ENCODE peak calls at places on chromosomes 16 and 17, in ten cellular contexts. Q is GM23248; N is GM03348; E is astrocyte of the cerebellum; F is substantia nigra; Z is stimulated activated CD8-positive, alpha-beta memory T cell treated with anti-CD3 and anti-CD28 coated beads, Interleukin-4, amount 100 ng/mL, for 24 hours; Y is HT-29; V is LoVo; U is amygdala; L is T-helper 2 cell. H is an unnamed sample.

GRCh38 chr17:21573961-21574610 is 118.2 kb upstream of the KCNJ18 start:
- DNase-seq in Z (no peak), N (peak; percentile 62), E (peak; percentile 4), U (peak; percentile 12), Q (peak; percentile 93), F (peak; percentile 50), Y (no peak), V (no peak), L (no peak), H (no peak)

GRCh38 chr16:22670551-22670970 is 143.4 kb upstream of the HS3ST2 start:
- DNase-seq in Y (peak; percentile 50), F (no peak), V (no peak), Q (no peak), L (no peak), Z (no peak), N (peak; percentile 63), E (no peak), U (no peak), H (peak; percentile 21)

GRCh38 chr16:49600541-49600940 is 226.9 kb downstream of the C16orf78 start:
- DNase-seq in Y (no peak), L (no peak), F (no peak), N (no peak), V (no peak), E (no peak), Z (no peak), Q (no peak), U (no peak), H (no peak)

GRCh38 chr16:88951989-88952388 is 25.0 kb downstream of the CBFA2T3 start:
- DNase-seq in Q (no peak), L (no peak), U (no peak), Y (no peak), Z (no peak), V (no peak), E (no peak), F (no peak), N (no peak), H (no peak)

GRCh38 chr16:84048871-84049270 is 6.3 kb upstream of the SLC38A8 start:
- DNase-seq in V (no peak), N (no peak), L (no peak), Z (no peak), Q (no peak), Y (no peak), U (no peak), F (no peak), E (no peak), H (no peak)

GRCh38 chr17:74840500-74840899 is 19.2 kb downstream of the GRIN2C start:
- DNase-seq in Z (no peak), F (no peak), E (no peak), Y (no peak), N (no peak), L (no peak), U (no peak), Q (no peak), V (no peak), H (no peak)

GRCh38 chr16:31487076-31487719 is 4.3 kb downstream of the SLC5A2 start:
- DNase-seq in Q (no peak), V (no peak), Y (no peak), L (no peak), E (no peak), Z (no peak), U (no peak), N (no peak), F (no peak), H (no peak)

GRCh38 chr16:55370762-55371482 is 46.9 kb downstream of the IRX6 start:
- DNase-seq in U (peak; percentile 8), Z (no peak), Q (peak; percentile 79), E (peak; percentile 23), L (no peak), N (peak; percentile 81), V (no peak), Y (no peak), F (peak; percentile 71), H (no peak)

GRCh38 chr17:29091591-29092291 is 48.8 kb downstream of the PIPOX start:
- DNase-seq in N (no peak), F (no peak), L (no peak), E (no peak), Y (no peak), Z (no peak), U (no peak), V (no peak), Q (no peak), H (peak; percentile 45)

GRCh38 chr17:57536289-57536688 is 208.8 kb downstream of the CCDC182 start:
- DNase-seq in E (no peak), Q (no peak), Y (no peak), Z (no peak), U (no peak), V (no peak), L (no peak), N (no peak), F (no peak), H (no peak)

GRCh38 chr17:49723423-49723822 is 15.7 kb upstream of the SLC35B1 start:
- DNase-seq in L (no peak), Y (no peak), E (no peak), U (no peak), Z (no peak), Q (no peak), N (no peak), V (no peak), F (no peak), H (no peak)

GRCh38 chr17:250487-251300 is 69.2 kb upstream of the DOC2B start:
- DNase-seq in Y (no peak), F (no peak), N (no peak), L (no peak), Z (no peak), U (no peak), E (no peak), V (no peak), Q (no peak), H (no peak)

GRCh38 chr17:38425048-38425447 is 3.2 kb upstream of the ARHGAP23 start:
- DNase-seq in F (no peak), Q (no peak), E (no peak), Y (no peak), L (no peak), U (no peak), Z (no peak), N (no peak), V (no peak), H (no peak)

GRCh38 chr17:83204230-83204725 is 124.9 kb downstream of the METRNL start:
- DNase-seq in Q (peak; percentile 22), Y (no peak), E (no peak), V (no peak), L (no peak), N (no peak), F (no peak), U (no peak), Z (no peak), H (no peak)

GRCh38 chr17:67574658-67575293 is 143.0 kb upstream of the NOL11 start:
- DNase-seq in Z (no peak), V (no peak), N (no peak), Y (no peak), F (no peak), U (no peak), L (no peak), Q (peak; percentile 3), E (no peak), H (no peak)

GRCh38 chr17:34997355-34997862 is 17.1 kb downstream of the LIG3 start:
- DNase-seq in V (no peak), N (no peak), F (no peak), L (no peak), Q (no peak), Y (no peak), Z (no peak), E (peak; percentile 85), U (no peak), H (no peak)

GRCh38 chr16:75491876-75492275 is 3.4 kb downstream of the CHST6 start:
- DNase-seq in V (peak; percentile 45), L (no peak), N (no peak), U (peak; percentile 10), Y (peak; percentile 36), F (peak; percentile 75), Z (no peak), Q (peak; percentile 28), E (no peak), H (no peak)

GRCh38 chr17:15463363-15463762 is 4.1 kb downstream of the CDRT4 start:
- DNase-seq in U (no peak), N (peak; percentile 85), Q (peak; percentile 78), L (no peak), Y (no peak), V (peak; percentile 12), F (peak; percentile 18), E (peak; percentile 83), Z (no peak), H (no peak)

GRCh38 chr17:79577485-79578187 is 33.2 kb downstream of the RBFOX3 start:
- DNase-seq in U (no peak), V (no peak), N (no peak), L (no peak), Z (no peak), F (no peak), E (no peak), Y (no peak), Q (no peak), H (no peak)

GRCh38 chr17:34619687-34620217 is 40.4 kb downstream of the TMEM132E start:
- DNase-seq in E (no peak), F (no peak), L (no peak), Z (no peak), U (no peak), V (no peak), Q (no peak), N (no peak), Y (no peak), H (no peak)

GRCh38 chr17:7282752-7283321 is 1.3 kb downstream of the SLC2A4 start:
- DNase-seq in Z (no peak), Y (no peak), E (no peak), Q (peak; percentile 41), N (peak; percentile 15), L (no peak), U (no peak), V (no peak), F (no peak), H (no peak)

GRCh38 chr17:73278465-73279453 is 17.1 kb upstream of the CPSF4L start:
- DNase-seq in L (no peak), Z (no peak), Q (peak; percentile 22), Y (no peak), F (no peak), U (no peak), V (no peak), N (peak; percentile 31), E (no peak), H (no peak)

GRCh38 chr16:54630284-54630967 is 300.2 kb upstream of the IRX5 start:
- DNase-seq in F (no peak), N (peak; percentile 37), Y (no peak), U (no peak), V (no peak), L (no peak), E (no peak), Z (no peak), Q (peak; percentile 78), H (no peak)

GRCh38 chr17:63834431-63835166 is 7.1 kb upstream of the FTSJ3 start:
- DNase-seq in L (peak; percentile 49), Q (peak; percentile 95), Z (peak; percentile 44), U (no peak), E (no peak), Y (peak; percentile 81), N (peak; percentile 81), F (peak; percentile 68), V (peak; percentile 58), H (peak; percentile 60)

GRCh38 chr17:50151937-50152547 is 1.6 kb upstream of the PPP1R9B start:
- DNase-seq in Y (peak; percentile 93), V (peak; percentile 84), Q (peak; percentile 92), L (peak; percentile 53), E (peak; percentile 63), Z (peak; percentile 33), U (peak; percentile 58), F (peak; percentile 85), N (peak; percentile 88), H (peak; percentile 80)

GRCh38 chr17:65417406-65418221 is 143.8 kb downstream of the AXIN2 start:
- DNase-seq in Z (no peak), N (peak; percentile 45), L (no peak), E (no peak), U (no peak), V (no peak), Y (no peak), F (no peak), Q (peak; percentile 25), H (no peak)

GRCh38 chr17:64081802-64082799 is 47.8 kb downstream of the ERN1 start:
- DNase-seq in F (no peak), N (peak; percentile 69), Q (peak; percentile 73), E (no peak), L (peak; percentile 79), V (peak; percentile 90), Y (peak; percentile 77), Z (no peak), U (no peak), H (peak; percentile 67)

GRCh38 chr16:73056911-73057310 is 9.0 kb upstream of the ZFHX3 start:
- DNase-seq in Q (no peak), V (no peak), L (no peak), E (no peak), Y (peak; percentile 26), F (no peak), N (no peak), Z (no peak), U (no peak), H (no peak)

H was measured in CMK.